ENCODE peak calls at places on chromosomes 1 and 21, in seven cellular contexts. M is CD8-positive, alpha-beta memory T cell; K is thoracic aorta; J is fibroblast of lung; O is endodermal cell; R is body of pancreas; B is heart right ventricle. G is an unnamed sample.

GRCh38 chr21:29376556-29376955 is 77.8 kb downstream of the BACH1 start:
- DNase-seq in M (peak), K (no peak), J (peak), O (peak), R (peak), B (peak), G (no peak)

GRCh38 chr1:10888289-10888688 is 91.8 kb upstream of the CASZ1 start:
- DNase-seq in M (no peak), K (no peak), J (no peak), O (peak), R (no peak), B (no peak), G (no peak)

GRCh38 chr1:116416854-116417513 is 43.9 kb downstream of the ATP1A1 start:
- DNase-seq in M (no peak), K (no peak), J (no peak), O (peak), R (no peak), B (no peak), G (no peak)

GRCh38 chr1:39102537-39103320 is 76.6 kb downstream of the NDUFS5 start:
- DNase-seq in M (no peak), K (no peak), J (peak), O (peak), R (peak), B (peak), G (peak)

GRCh38 chr1:160971618-160972056 is 17.0 kb upstream of the ITLN2 start:
- DNase-seq in M (no peak), K (no peak), J (no peak), O (peak), R (no peak), B (no peak), G (no peak)

GRCh38 chr1:234772345-234773147 is 162.6 kb upstream of the IRF2BP2 start:
- DNase-seq in M (peak), K (peak), J (peak), O (peak), R (peak), B (peak), G (peak)

GRCh38 chr1:22870201-22870871 is 102.3 kb downstream of the LACTBL1 start:
- DNase-seq in M (no peak), K (no peak), J (no peak), O (no peak), R (peak), B (peak), G (no peak)

GRCh38 chr21:14699433-14700410 is 153.6 kb upstream of the SAMSN1 start:
- DNase-seq in M (no peak), K (no peak), J (no peak), O (no peak), R (peak), B (no peak), G (no peak)

GRCh38 chr1:170668301-170668789 is 4.4 kb downstream of the PRRX1 start:
- DNase-seq in M (no peak), K (no peak), J (peak), O (peak), R (no peak), B (no peak), G (no peak)

GRCh38 chr1:6498576-6499111 is 7.2 kb upstream of the PLEKHG5 start:
- DNase-seq in M (no peak), K (no peak), J (no peak), O (peak), R (no peak), B (no peak), G (peak)

GRCh38 chr1:116372651-116373444 is at the start of gene ATP1A1:
- DNase-seq in M (peak), K (peak), J (peak), O (peak), R (peak), B (peak), G (peak)

GRCh38 chr21:43867936-43868335 is 2.9 kb downstream of the AGPAT3 start:
- DNase-seq in M (no peak), K (no peak), J (no peak), O (no peak), R (no peak), B (no peak), G (no peak)

GRCh38 chr1:213087911-213088310 is 36.9 kb downstream of the RPS6KC1 start:
- DNase-seq in M (no peak), K (no peak), J (no peak), O (no peak), R (no peak), B (no peak), G (no peak)

GRCh38 chr1:15849775-15850449 is 2.4 kb downstream of the SPEN start:
- DNase-seq in M (no peak), K (no peak), J (peak), O (peak), R (peak), B (peak), G (no peak)

GRCh38 chr1:173400387-173400995 is 76.6 kb upstream of the PRDX6 start:
- DNase-seq in M (no peak), K (no peak), J (no peak), O (no peak), R (no peak), B (no peak), G (no peak)

GRCh38 chr1:199685369-199685768 is 342.1 kb upstream of the NR5A2 start:
- DNase-seq in M (no peak), K (no peak), J (peak), O (no peak), R (no peak), B (no peak), G (no peak)

GRCh38 chr21:44263221-44263671 is 1.5 kb upstream of the DNMT3L start:
- DNase-seq in M (peak), K (no peak), J (no peak), O (peak), R (no peak), B (no peak), G (no peak)

GRCh38 chr21:29194847-29195246 is 64.4 kb downstream of the MAP3K7CL start:
- DNase-seq in M (no peak), K (no peak), J (no peak), O (no peak), R (no peak), B (no peak), G (no peak)

GRCh38 chr1:33128781-33129180 is 47.8 kb downstream of the AZIN2 start:
- DNase-seq in M (no peak), K (no peak), J (no peak), O (peak), R (no peak), B (no peak), G (no peak)

GRCh38 chr1:8083739-8084484 is 57.8 kb upstream of the ERRFI1 start:
- DNase-seq in M (no peak), K (no peak), J (peak), O (peak), R (no peak), B (peak), G (no peak)

GRCh38 chr1:79726321-79726720 is 719.8 kb upstream of the ADGRL4 start:
- DNase-seq in M (no peak), K (no peak), J (peak), O (no peak), R (no peak), B (no peak), G (no peak)

GRCh38 chr1:161099090-161099802 is 1.1 kb downstream of the KLHDC9 start:
- DNase-seq in M (no peak), K (no peak), J (no peak), O (peak), R (no peak), B (no peak), G (no peak)

GRCh38 chr1:232767381-232768074 is 37.7 kb upstream of the MAP10 start:
- DNase-seq in M (no peak), K (peak), J (peak), O (no peak), R (peak), B (no peak), G (no peak)

GRCh38 chr1:155005076-155005971 is 2.7 kb downstream of the ZBTB7B start:
- DNase-seq in M (peak), K (peak), J (peak), O (no peak), R (peak), B (peak), G (peak)

GRCh38 chr1:67005068-67005467 is 48.9 kb downstream of the SLC35D1 start:
- DNase-seq in M (no peak), K (no peak), J (no peak), O (no peak), R (no peak), B (peak), G (no peak)

GRCh38 chr1:221837886-221838285 is 96.0 kb upstream of the DUSP10 start:
- DNase-seq in M (peak), K (no peak), J (no peak), O (no peak), R (no peak), B (no peak), G (no peak)

GRCh38 chr1:116203192-116203723 is 92.1 kb downstream of the MAB21L3 start:
- DNase-seq in M (no peak), K (no peak), J (no peak), O (no peak), R (peak), B (no peak), G (no peak)

GRCh38 chr1:53573931-53574330 is 114.7 kb downstream of the DMRTB1 start:
- DNase-seq in M (no peak), K (no peak), J (no peak), O (no peak), R (peak), B (no peak), G (no peak)

GRCh38 chr1:230517786-230518185 is 91.7 kb upstream of the PGBD5 start:
- DNase-seq in M (no peak), K (no peak), J (no peak), O (peak), R (peak), B (peak), G (peak)

GRCh38 chr1:231039161-231040018 is 664 bp downstream of the FAM89A start:
- DNase-seq in M (peak), K (no peak), J (peak), O (peak), R (peak), B (peak), G (peak)

GRCh38 chr1:67646145-67647035 is 38.6 kb upstream of the GADD45A start:
- DNase-seq in M (no peak), K (no peak), J (peak), O (no peak), R (peak), B (peak), G (no peak)

GRCh38 chr21:42642219-42642745 is 11.1 kb upstream of the PDE9A start:
- DNase-seq in M (no peak), K (no peak), J (no peak), O (no peak), R (no peak), B (no peak), G (no peak)

GRCh38 chr21:42638266-42638863 is 15.1 kb upstream of the PDE9A start:
- DNase-seq in M (peak), K (no peak), J (no peak), O (no peak), R (no peak), B (no peak), G (peak)

GRCh38 chr21:42641311-42642218 is 11.9 kb upstream of the PDE9A start:
- DNase-seq in M (peak), K (no peak), J (peak), O (no peak), R (no peak), B (no peak), G (no peak)

GRCh38 chr21:42639646-42640152 is 13.7 kb upstream of the PDE9A start:
- DNase-seq in M (peak), K (no peak), J (no peak), O (no peak), R (no peak), B (no peak), G (peak)

DNA sequence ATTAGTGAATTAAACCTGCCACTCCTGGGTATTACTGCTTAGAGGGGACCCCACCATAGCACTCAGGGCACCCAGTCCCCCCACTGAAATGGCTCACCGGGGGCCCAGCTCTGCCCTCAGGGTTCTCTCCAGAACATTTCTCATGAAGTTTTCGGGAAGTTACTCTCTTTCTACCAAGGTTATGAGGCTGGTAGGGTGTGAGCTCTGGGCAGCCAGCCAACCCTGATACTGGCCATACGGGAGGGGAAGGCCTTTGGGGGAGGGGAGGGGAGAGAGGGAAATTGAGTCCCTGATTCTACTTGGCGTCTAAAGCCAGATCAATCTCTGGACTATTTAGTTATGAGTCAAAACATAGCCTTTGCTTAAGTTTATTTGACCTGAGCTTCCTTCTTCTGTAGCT is 12.9 kb upstream of the PDE9A start:
- DNase-seq in M (no peak), K (no peak), J (no peak), O (no peak), R (peak), B (no peak), G (peak)
- H3K27ac ChIP-seq in M (no peak), K (no peak), J (no peak), O (no peak), R (peak), B (no peak), G (no peak)

DNA sequence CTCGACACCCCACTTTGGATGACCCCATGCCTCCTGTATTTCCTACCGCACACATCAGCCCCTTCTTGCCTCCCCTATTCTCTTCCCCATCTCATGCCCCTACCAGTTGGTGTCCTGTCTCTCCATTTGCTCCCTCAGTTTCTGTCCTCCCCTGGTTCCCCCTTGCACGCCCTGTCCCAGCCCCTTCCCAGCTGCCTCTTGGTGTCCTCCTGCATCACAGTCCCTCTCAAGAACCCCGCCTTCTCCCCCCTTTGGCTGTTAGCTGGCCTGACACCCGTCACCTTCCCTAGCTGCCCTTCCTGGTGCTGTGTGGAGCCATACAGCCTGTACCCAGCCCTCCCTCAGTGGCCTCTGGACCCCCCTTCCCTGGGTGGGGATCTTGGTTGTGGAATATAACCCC is 41.5 kb upstream of the NFASC start:
- DNase-seq in M (no peak), K (no peak), J (no peak), O (peak), R (no peak), B (peak), G (no peak)
- H3K4me3 ChIP-seq in M (no peak), K (peak), J (no peak), O (peak), R (no peak), B (peak), G (peak)

GRCh38 chr1:99656701-99657100 is 10.8 kb downstream of the PALMD start:
- DNase-seq in M (no peak), K (no peak), J (no peak), O (no peak), R (no peak), B (no peak), G (no peak)

GRCh38 chr1:99650021-99650420 is 4.1 kb downstream of the PALMD start:
- DNase-seq in M (no peak), K (no peak), J (no peak), O (no peak), R (peak), B (no peak), G (no peak)

GRCh38 chr1:99650773-99651437 is 5.0 kb downstream of the PALMD start:
- DNase-seq in M (no peak), K (no peak), J (no peak), O (no peak), R (no peak), B (no peak), G (no peak)

GRCh38 chr1:99657213-99658030 is 11.5 kb downstream of the PALMD start:
- DNase-seq in M (no peak), K (no peak), J (no peak), O (no peak), R (no peak), B (no peak), G (no peak)

GRCh38 chr1:99652881-99653281 is 7.0 kb downstream of the PALMD start:
- DNase-seq in M (no peak), K (no peak), J (no peak), O (peak), R (no peak), B (no peak), G (no peak)
- H3K27ac ChIP-seq in M (no peak), K (no peak), J (no peak), O (peak), R (no peak), B (peak), G (peak)

GRCh38 chr1:47818682-47819502 is 178.3 kb downstream of the TRABD2B start:
- DNase-seq in M (no peak), K (no peak), J (no peak), O (no peak), R (no peak), B (no peak), G (no peak)
- H3K4me3 ChIP-seq in M (no peak), K (no peak), J (no peak), O (no peak), R (no peak), B (no peak), G (no peak)

GRCh38 chr1:156406229-156406628 is 37.2 kb downstream of the RHBG start:
- DNase-seq in M (no peak), K (no peak), J (no peak), O (no peak), R (no peak), B (no peak), G (no peak)
- H3K27ac ChIP-seq in M (no peak), K (no peak), J (no peak), O (no peak), R (no peak), B (no peak), G (no peak)

GRCh38 chr1:98210064-98210463 is 289.2 kb upstream of the DPYD start:
- DNase-seq in M (no peak), K (no peak), J (peak), O (no peak), R (no peak), B (no peak), G (no peak)
- H3K4me3 ChIP-seq in M (no peak), K (no peak), J (peak), O (no peak), R (no peak), B (no peak), G (no peak)

GRCh38 chr1:36539526-36539925 is 56.8 kb upstream of the CSF3R start:
- DNase-seq in M (no peak), K (no peak), J (no peak), O (peak), R (no peak), B (no peak), G (no peak)
- H3K27ac ChIP-seq in M (no peak), K (no peak), J (no peak), O (no peak), R (no peak), B (no peak), G (no peak)

GRCh38 chr1:203364013-203364730 is 13.2 kb upstream of the FMOD start:
- DNase-seq in M (no peak), K (no peak), J (no peak), O (no peak), R (no peak), B (no peak), G (no peak)
- H3K4me3 ChIP-seq in M (no peak), K (no peak), J (no peak), O (no peak), R (no peak), B (no peak), G (no peak)

DNA sequence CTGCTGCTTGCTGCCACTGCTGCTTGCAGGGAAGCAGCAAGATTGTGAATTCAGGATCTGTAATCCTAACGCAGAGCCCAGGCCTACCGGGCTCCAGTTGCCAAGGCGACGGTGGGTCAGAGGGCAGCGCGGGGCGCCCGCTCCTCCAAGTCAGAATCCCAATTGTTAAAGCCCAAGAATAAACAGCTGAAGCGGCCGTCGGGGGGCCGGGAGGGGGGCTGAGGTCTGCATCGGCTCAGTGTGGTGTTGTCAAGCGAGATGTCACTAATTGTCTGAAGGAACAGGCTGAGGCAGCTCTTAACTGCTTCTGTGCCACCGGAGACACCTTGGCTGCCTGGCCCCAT is 36.8 kb downstream of the AHDC1 start:
- DNase-seq in M (no peak), K (no peak), J (no peak), O (no peak), R (no peak), B (no peak), G (no peak)
- H3K27ac ChIP-seq in M (no peak), K (peak), J (no peak), O (peak), R (peak), B (peak), G (no peak)

G was measured in left lung.